ENCODE peak calls at places on chromosomes 1 and 21, in four cellular contexts. N, R, E and J are unnamed samples.

GRCh38 chr1:177302365-177303044 is 131.7 kb downstream of the BRINP2 start:
- DNase-seq in N (no peak), R (no peak), E (no peak), J (peak; percentile 53)

GRCh38 chr21:14403681-14404318 is 20.9 kb upstream of the HSPA13 start:
- DNase-seq in N (no peak), R (no peak), E (peak; percentile 47), J (no peak)

GRCh38 chr21:44914176-44914874 is 6.4 kb downstream of the ITGB2 start:
- DNase-seq in N (no peak), R (no peak), E (no peak), J (no peak)

GRCh38 chr1:189500777-189501176 is 976.9 kb downstream of the BRINP3 start:
- DNase-seq in N (no peak), R (no peak), E (no peak), J (no peak)

GRCh38 chr1:77227383-77227782 is 8.2 kb upstream of the PIGK start:
- DNase-seq in N (no peak), R (no peak), E (no peak), J (no peak)

GRCh38 chr1:85898861-85899260 is 190.6 kb upstream of the ZNHIT6 start:
- DNase-seq in N (no peak), R (no peak), E (no peak), J (no peak)

GRCh38 chr1:14765773-14766172 is 167.3 kb downstream of the KAZN start:
- DNase-seq in N (no peak), R (no peak), E (no peak), J (no peak)

GRCh38 chr1:209208648-209209047 is 374.9 kb upstream of the CAMK1G start:
- DNase-seq in N (no peak), R (no peak), E (no peak), J (no peak)

GRCh38 chr1:55833452-55834160 is 618.4 kb upstream of the USP24 start:
- DNase-seq in N (no peak), R (no peak), E (no peak), J (no peak)

GRCh38 chr1:73100216-73100615 is 817.9 kb upstream of the NEGR1 start:
- DNase-seq in N (no peak), R (no peak), E (no peak), J (no peak)

GRCh38 chr1:233015965-233016364 is 65.6 kb downstream of the NTPCR start:
- DNase-seq in N (no peak), R (no peak), E (no peak), J (no peak)

GRCh38 chr1:101257500-101258325 is 20.9 kb downstream of the S1PR1 start:
- DNase-seq in N (no peak), R (no peak), E (peak; percentile 35), J (no peak)

GRCh38 chr1:208036918-208037567 is 126.1 kb upstream of the CD34 start:
- DNase-seq in N (no peak), R (no peak), E (no peak), J (no peak)

GRCh38 chr1:8137406-8138244 is 111.5 kb upstream of the ERRFI1 start:
- DNase-seq in N (no peak), R (no peak), E (no peak), J (no peak)

GRCh38 chr1:160093069-160093395 is 5.4 kb downstream of the IGSF8 start:
- DNase-seq in N (no peak), R (no peak), E (no peak), J (no peak)

GRCh38 chr1:110612060-110612745 is 6.0 kb upstream of the KCNA2 start:
- DNase-seq in N (no peak), R (no peak), E (peak; percentile 75), J (peak; percentile 38)

GRCh38 chr1:162328507-162328906 is 48.1 kb downstream of the SPATA46 start:
- DNase-seq in N (no peak), R (no peak), E (no peak), J (no peak)

GRCh38 chr21:32524010-32524719 is 61.2 kb downstream of the TCP10L start:
- DNase-seq in N (no peak), R (no peak), E (no peak), J (peak; percentile 68)

GRCh38 chr21:45589686-45590245 is 47.5 kb upstream of the SLC19A1 start:
- DNase-seq in N (no peak), R (no peak), E (no peak), J (no peak)

GRCh38 chr1:42944207-42944928 is 14.3 kb downstream of the SLC2A1 start:
- DNase-seq in N (no peak), R (no peak), E (no peak), J (no peak)

GRCh38 chr1:234932106-234932505 is 196.5 kb downstream of the TOMM20 start:
- DNase-seq in N (no peak), R (no peak), E (no peak), J (no peak)
- H3K4me1 ChIP-seq in N (peaks cover 30% of the 10 kb centered on the region), R (no peaks in the 10 kb centered on the region), E (peaks cover 2% of the 10 kb centered on the region), J (peaks cover 14% of the 10 kb centered on the region)

DNA sequence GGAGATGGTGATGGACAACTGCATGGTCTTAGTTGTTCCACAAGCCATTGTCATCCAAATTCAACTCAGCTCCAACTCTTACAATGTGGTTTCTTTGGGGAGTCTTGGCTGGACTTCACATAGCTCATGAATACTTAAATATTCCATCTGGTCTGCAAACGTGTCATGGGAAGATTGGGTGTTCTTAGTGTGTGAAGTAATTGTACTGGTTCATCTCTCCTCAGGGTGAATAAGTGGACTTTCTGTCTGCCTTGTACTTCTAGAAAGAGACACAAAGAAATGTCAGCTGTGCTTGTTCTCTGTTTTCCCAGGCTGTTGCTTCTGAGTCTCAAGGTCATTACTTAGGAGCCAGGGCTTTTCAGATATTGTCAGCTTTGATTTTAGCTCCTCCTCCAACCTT is 106.6 kb downstream of the VPS13D start:
- DNase-seq in N (peak; percentile 24), R (no peak), E (no peak), J (no peak)
- H3K4me1 ChIP-seq in N (peaks cover 6% of the 10 kb centered on the region), R (peaks cover 3% of the 10 kb centered on the region), E (peaks cover 13% of the 10 kb centered on the region), J (no peaks in the 10 kb centered on the region)

DNA sequence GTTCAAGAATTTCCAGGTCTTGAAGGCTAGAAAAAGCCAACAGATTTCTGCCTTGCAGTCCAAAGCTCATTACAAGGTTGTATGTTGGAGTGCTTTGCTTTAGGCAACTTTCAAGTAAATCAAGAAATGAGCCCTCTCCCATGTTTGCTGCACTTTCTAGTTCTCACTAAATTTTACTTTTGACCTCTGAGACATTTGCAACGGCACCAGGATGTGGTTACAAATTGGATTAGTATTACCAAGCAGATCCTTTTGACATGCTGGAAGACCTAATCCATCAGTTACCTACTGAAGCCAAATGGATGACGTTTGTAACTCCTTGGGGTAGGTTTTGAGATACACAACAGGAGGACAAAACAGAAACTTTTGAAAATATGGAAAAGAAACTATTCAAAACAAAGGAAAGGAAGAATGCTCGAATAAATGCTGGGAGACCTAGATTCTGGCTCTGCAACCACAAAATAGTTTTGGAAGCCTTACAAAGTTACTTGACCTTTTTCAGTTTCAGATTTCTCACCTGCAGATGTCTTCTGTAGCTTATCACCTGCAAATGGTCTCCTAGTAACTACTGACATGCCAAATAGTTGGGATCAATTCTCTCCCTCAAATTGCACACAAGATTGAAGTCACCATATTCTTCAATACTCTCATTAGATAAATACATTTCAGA is 251.7 kb upstream of the ADGRL2 start:
- DNase-seq in N (no peak), R (no peak), E (no peak), J (no peak)
- H3K4me1 ChIP-seq in N (peaks cover 9% of the 10 kb centered on the region), R (peaks cover 17% of the 10 kb centered on the region), E (peaks cover 4% of the 10 kb centered on the region), J (peaks cover 5% of the 10 kb centered on the region)

DNA sequence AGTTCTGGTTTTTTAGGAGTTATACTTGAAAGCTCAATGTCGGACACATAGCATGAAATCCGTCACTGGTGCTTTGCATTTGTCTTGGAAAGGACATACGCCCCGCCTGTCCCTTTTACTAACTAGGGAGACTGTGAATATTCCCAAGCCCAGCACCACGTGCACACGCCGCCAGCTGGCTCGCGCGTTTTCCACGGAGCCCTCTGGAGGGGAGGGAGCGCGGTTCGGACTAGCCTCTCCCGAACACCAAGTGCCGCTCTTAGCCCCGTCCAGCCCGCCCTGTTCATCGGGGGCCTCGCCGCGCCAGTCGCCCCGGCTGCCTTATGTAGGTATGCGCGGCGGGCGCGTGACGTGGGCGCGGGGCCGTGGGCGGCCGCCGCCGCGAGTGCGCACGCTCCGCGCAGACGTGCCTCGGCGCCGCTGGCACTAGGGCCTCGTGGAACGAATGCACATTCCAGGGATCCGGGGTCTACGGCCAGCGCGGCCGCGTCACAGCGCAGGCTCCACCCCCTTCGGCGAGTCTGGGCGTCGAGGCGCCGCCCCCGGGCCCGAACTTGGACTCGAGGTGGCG is 689 bp upstream of the IRF2BP2 start:
- DNase-seq in N (peak; percentile 63), R (peak; percentile 90), E (peak; percentile 97), J (peak; percentile 96)
- H3K4me1 ChIP-seq in N (peaks cover 25% of the 10 kb centered on the region), R (peaks cover 13% of the 10 kb centered on the region), E (peaks cover 34% of the 10 kb centered on the region), J (peaks cover 10% of the 10 kb centered on the region)

GRCh38 chr1:17110555-17110926 is 8.7 kb downstream of the PADI2 start:
- DNase-seq in N (no peak), R (no peak), E (no peak), J (no peak)
- H3K4me1 ChIP-seq in N (peaks cover 3% of the 10 kb centered on the region), R (no peaks in the 10 kb centered on the region), E (peaks cover 17% of the 10 kb centered on the region), J (no peaks in the 10 kb centered on the region)

DNA sequence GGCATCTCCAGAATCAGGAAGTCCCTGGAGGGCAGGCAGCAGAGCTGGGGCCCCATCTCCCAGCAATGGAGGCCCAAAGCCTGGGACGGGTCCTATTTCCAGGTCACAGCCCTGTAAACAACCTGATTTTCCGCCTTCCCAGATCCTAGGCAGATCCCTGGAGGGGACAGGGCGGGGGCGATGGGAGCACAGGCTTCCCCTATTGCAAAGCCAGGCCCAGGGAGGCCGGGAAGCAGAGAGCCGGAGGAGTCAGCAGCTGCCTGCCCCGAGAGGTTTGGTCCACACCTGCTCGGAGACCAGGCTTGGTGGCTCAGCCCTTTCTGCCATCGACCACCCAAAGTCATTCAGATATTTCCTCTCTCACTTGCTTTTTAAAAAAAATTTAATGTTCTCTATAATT is 29.2 kb downstream of the CASZ1 start:
- DNase-seq in N (no peak), R (no peak), E (no peak), J (no peak)
- H3K4me1 ChIP-seq in N (peaks cover 16% of the 10 kb centered on the region), R (no peaks in the 10 kb centered on the region), E (peaks cover 7% of the 10 kb centered on the region), J (no peaks in the 10 kb centered on the region)

GRCh38 chr1:173411835-173412742 is 65.0 kb upstream of the PRDX6 start:
- DNase-seq in N (no peak), R (no peak), E (no peak), J (no peak)

GRCh38 chr1:173409613-173410012 is 67.5 kb upstream of the PRDX6 start:
- DNase-seq in N (no peak), R (no peak), E (no peak), J (no peak)

GRCh38 chr1:173410133-173410793 is 66.9 kb upstream of the PRDX6 start:
- DNase-seq in N (no peak), R (no peak), E (no peak), J (no peak)

GRCh38 chr1:173408886-173409285 is 68.2 kb upstream of the PRDX6 start:
- DNase-seq in N (no peak), R (no peak), E (no peak), J (no peak)

GRCh38 chr1:173410794-173411236 is 66.3 kb upstream of the PRDX6 start:
- DNase-seq in N (no peak), R (no peak), E (no peak), J (no peak)
- H3K4me1 ChIP-seq in N (peaks cover 3% of the 10 kb centered on the region), R (no peaks in the 10 kb centered on the region), E (peaks cover 6% of the 10 kb centered on the region), J (no peaks in the 10 kb centered on the region)